ENCODE peak calls at places on chromosomes 7 and 10, in seven cellular contexts. D is progenitor cell of endocrine pancreas, B is GF-D8, G is GM04504, S is pancreas, Y is mammary epithelial cell, N is esophagus squamous epithelium. A is an unnamed sample.

GRCh38 chr7:121530251-121531174 is 134.4 kb upstream of the FAM3C start:
- DNase-seq in D (no peak), B (no peak), G (peak), S (no peak), Y (peak), N (no peak), A (no peak)

GRCh38 chr10:27372095-27372494 is 131.5 kb upstream of the ACBD5 start:
- DNase-seq in D (no peak), B (no peak), G (no peak), S (no peak), Y (no peak), N (no peak), A (no peak)

GRCh38 chr7:1844956-1845390 is 174.9 kb downstream of the ELFN1 start:
- DNase-seq in D (no peak), B (no peak), G (no peak), S (no peak), Y (no peak), N (no peak), A (no peak)

GRCh38 chr7:16753932-16754571 is 497 bp downstream of the TSPAN13 start:
- DNase-seq in D (peak), B (no peak), G (no peak), S (peak), Y (peak), N (no peak), A (peak)

GRCh38 chr10:74337330-74338016 is 186.5 kb downstream of the ADK start:
- DNase-seq in D (no peak), B (no peak), G (no peak), S (no peak), Y (peak), N (no peak), A (no peak)

GRCh38 chr10:87715727-87716670 is 56.3 kb downstream of the PAPSS2 start:
- DNase-seq in D (no peak), B (no peak), G (no peak), S (no peak), Y (no peak), N (no peak), A (no peak)

GRCh38 chr7:131066635-131067034 is 261.0 kb upstream of the MKLN1 start:
- DNase-seq in D (no peak), B (no peak), G (no peak), S (no peak), Y (no peak), N (no peak), A (no peak)

GRCh38 chr7:4832711-4833110 is 29.1 kb downstream of the PAPOLB start:
- DNase-seq in D (no peak), B (no peak), G (no peak), S (no peak), Y (no peak), N (no peak), A (no peak)

GRCh38 chr10:97479939-97480338 is 18.3 kb downstream of the MMS19 start:
- DNase-seq in D (no peak), B (no peak), G (no peak), S (no peak), Y (no peak), N (no peak), A (no peak)

GRCh38 chr10:90916392-90917110 is 4.3 kb downstream of the ANKRD1 start:
- DNase-seq in D (no peak), B (no peak), G (no peak), S (no peak), Y (no peak), N (no peak), A (no peak)

GRCh38 chr10:46223626-46224413 is 63.0 kb upstream of the ANTXRL start:
- DNase-seq in D (no peak), B (no peak), G (no peak), S (no peak), Y (no peak), N (no peak), A (no peak)